ENCODE peak calls at places on chromosomes 13 and 19, in seven cellular contexts. I, M, E, G, P, B and Q are unnamed samples.

GRCh38 chr13:81795710-81796109 is 1454.8 kb upstream of the SPRY2 start:
- DNase-seq in P (no peak), G (no peak), E (no peak), B (no peak), M (no peak), I (no peak), Q (no peak)

GRCh38 chr19:56333506-56333905 is 18.9 kb upstream of the ZSCAN5A start:
- DNase-seq in I (no peak), E (peak), M (no peak), P (no peak), G (peak), B (peak), Q (no peak)

GRCh38 chr19:19535311-19536191 is 2.5 kb upstream of the CILP2 start:
- DNase-seq in B (no peak), I (no peak), P (no peak), E (no peak), M (no peak), G (no peak), Q (no peak)

GRCh38 chr19:55131421-55131820 is 14.0 kb upstream of the PPP1R12C start:
- DNase-seq in I (no peak), P (no peak), G (no peak), B (no peak), M (no peak), E (no peak), Q (no peak)

GRCh38 chr19:2332341-2333026 is 4.0 kb downstream of the SPPL2B start:
- DNase-seq in I (peak), M (peak), G (no peak), B (no peak), E (no peak), P (no peak), Q (peak)

GRCh38 chr13:100129605-100130004 is 40.7 kb downstream of the PCCA start:
- DNase-seq in P (no peak), I (no peak), E (no peak), M (peak), G (no peak), B (no peak), Q (no peak)

GRCh38 chr19:5131031-5131865 is 162.3 kb downstream of the KDM4B start:
- DNase-seq in I (peak), E (no peak), B (no peak), P (no peak), G (no peak), M (peak), Q (peak)

GRCh38 chr19:40231057-40231456 is 4.6 kb upstream of the CCNP start:
- DNase-seq in B (no peak), E (no peak), I (no peak), P (no peak), M (no peak), G (no peak), Q (no peak)

GRCh38 chr19:5386841-5387240 is 46.2 kb upstream of the PTPRS start:
- DNase-seq in I (no peak), G (no peak), P (no peak), E (no peak), B (no peak), M (no peak), Q (no peak)

GRCh38 chr19:56153507-56153906 is 12.4 kb downstream of the ZNF444 start:
- DNase-seq in B (no peak), P (no peak), G (no peak), M (no peak), I (no peak), E (no peak), Q (no peak)

GRCh38 chr13:46101488-46102289 is 3.1 kb downstream of the CPB2 start:
- DNase-seq in B (no peak), G (no peak), M (no peak), P (no peak), E (no peak), I (no peak), Q (no peak)

GRCh38 chr19:16660763-16661479 is at the start of gene TMEM38A:
- DNase-seq in E (peak), I (peak), B (no peak), G (peak), P (no peak), M (no peak), Q (peak)

GRCh38 chr19:47253467-47253881 is 2.9 kb upstream of the CCDC9 start:
- DNase-seq in M (no peak), G (no peak), B (peak), P (no peak), I (no peak), E (no peak), Q (no peak)

GRCh38 chr19:50167314-50167721 is 4.2 kb upstream of the IZUMO2 start:
- DNase-seq in G (no peak), P (no peak), M (no peak), B (peak), E (no peak), I (no peak), Q (no peak)

GRCh38 chr19:16587031-16588023 is 15.1 kb upstream of the SLC35E1 start:
- DNase-seq in P (no peak), G (no peak), E (no peak), M (peak), I (no peak), B (no peak), Q (no peak)

GRCh38 chr19:55118401-55118991 is 1.1 kb upstream of the PPP1R12C start:
- DNase-seq in I (no peak), M (no peak), P (peak), B (no peak), E (no peak), G (peak), Q (no peak)

GRCh38 chr19:58330458-58330857 is 3.7 kb downstream of the ZSCAN22 start:
- DNase-seq in G (peak), E (no peak), B (no peak), P (no peak), I (no peak), M (no peak), Q (no peak)

GRCh38 chr13:59687028-59687427 is 476.7 kb downstream of the DIAPH3 start:
- DNase-seq in E (peak), P (no peak), B (no peak), G (no peak), M (no peak), I (no peak), Q (no peak)

GRCh38 chr19:10352764-10353671 is 13.6 kb upstream of the ICAM3 start:
- DNase-seq in I (peak), M (no peak), P (peak), G (peak), E (no peak), B (no peak), Q (no peak)

GRCh38 chr19:19679176-19680073 is 10.8 kb downstream of the ZNF101 start:
- DNase-seq in P (no peak), I (no peak), M (no peak), B (no peak), G (no peak), E (no peak), Q (no peak)

GRCh38 chr13:111343186-111343805 is 22.9 kb downstream of the TEX29 start:
- DNase-seq in G (no peak), M (no peak), E (no peak), B (no peak), P (no peak), I (no peak), Q (no peak)

GRCh38 chr19:19540707-19541515 is 2.8 kb downstream of the CILP2 start:
- DNase-seq in B (no peak), G (peak), I (peak), M (no peak), E (peak), P (peak), Q (peak)

GRCh38 chr13:49869514-49869913 is 66.6 kb downstream of the SPRYD7 start:
- DNase-seq in E (peak), G (peak), M (no peak), P (peak), B (peak), I (no peak), Q (no peak)

DNA sequence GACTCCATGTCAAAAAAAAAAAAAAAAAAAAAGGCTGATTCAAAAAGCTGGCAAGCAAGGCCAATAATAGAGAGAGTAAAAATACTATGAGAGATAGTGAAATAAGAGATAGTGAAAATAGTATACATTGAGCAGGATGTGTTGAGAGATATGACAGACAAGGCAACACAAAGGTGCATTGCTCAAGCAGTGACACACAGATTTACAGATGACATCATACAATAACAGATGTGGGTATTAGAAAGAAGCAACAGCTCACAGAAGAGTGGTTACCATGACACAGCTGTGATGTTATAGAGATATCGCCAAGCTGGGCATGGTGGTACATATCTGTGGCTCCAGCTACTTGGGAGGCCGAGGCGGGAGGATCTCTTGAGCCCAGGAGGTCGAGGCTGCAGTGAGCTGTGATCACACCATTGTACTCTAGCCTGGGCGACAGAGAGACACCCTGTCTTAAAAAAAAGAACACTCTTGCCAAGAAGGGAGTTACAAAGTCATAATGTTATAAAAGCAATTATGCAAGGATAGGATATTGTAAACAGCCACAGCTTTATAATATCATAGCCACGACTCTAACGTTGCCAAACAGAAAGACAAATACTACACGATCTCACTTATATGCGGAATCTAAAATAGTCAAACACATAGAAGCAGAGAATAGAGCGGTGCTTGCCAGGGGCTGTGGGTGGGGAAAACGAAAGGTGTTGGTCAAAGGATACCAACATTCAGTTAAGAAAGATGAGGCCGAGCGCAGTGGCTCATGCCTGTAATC is 10.3 kb downstream of the TNFSF9 start:
- DNase-seq in G (no peak), M (no peak), I (no peak), B (no peak), P (no peak), E (no peak), Q (no peak)
- TF ChIP-seq TAF1 in G (no peak), M (no peak), I (no peak), B (no peak), P (no peak), E (no peak), Q (no peak)

GRCh38 chr13:112887151-112887550 is 81.9 kb upstream of the MCF2L start:
- DNase-seq in P (no peak), M (no peak), G (no peak), B (no peak), E (no peak), I (no peak), Q (no peak)

GRCh38 chr13:112883241-112883945 is 85.6 kb upstream of the MCF2L start:
- DNase-seq in I (no peak), M (no peak), E (no peak), G (no peak), B (no peak), P (no peak), Q (no peak)

GRCh38 chr13:112885242-112885781 is 83.7 kb upstream of the MCF2L start:
- DNase-seq in M (no peak), B (no peak), E (no peak), I (no peak), P (no peak), G (no peak), Q (no peak)

GRCh38 chr13:112887557-112887991 is 81.4 kb upstream of the MCF2L start:
- DNase-seq in I (no peak), G (no peak), M (no peak), E (no peak), P (no peak), B (no peak), Q (no peak)

DNA sequence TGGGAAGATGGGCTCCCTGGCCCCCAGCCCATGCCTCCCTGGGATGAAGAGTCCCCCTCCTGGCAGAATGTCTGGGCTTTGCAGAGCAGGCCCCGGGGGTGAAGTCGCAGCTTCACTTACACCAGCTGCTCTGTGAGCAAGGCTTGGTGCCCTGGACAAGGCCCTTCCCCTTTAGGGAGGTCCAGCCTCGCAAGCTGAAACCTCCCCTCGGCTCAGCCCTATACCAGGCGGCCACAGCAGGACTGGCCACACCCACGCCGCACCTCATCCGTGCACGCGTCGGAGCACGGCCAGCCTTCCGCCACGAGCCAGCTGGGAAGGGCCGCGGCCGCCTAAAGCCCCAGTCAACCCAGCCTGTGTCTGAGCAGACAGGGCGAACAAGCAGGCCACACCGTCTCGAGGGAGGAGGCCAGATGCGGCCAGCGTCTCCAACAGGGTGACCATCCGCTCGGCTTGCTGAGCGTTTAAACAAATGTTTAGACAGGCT is 83.2 kb upstream of the MCF2L start:
- DNase-seq in I (no peak), B (peak), G (peak), E (peak), M (no peak), P (peak), Q (no peak)
- TF ChIP-seq TAF1 in I (no peak), B (peak), G (no peak), E (no peak), M (no peak), P (peak), Q (no peak)

GRCh38 chr13:34412817-34413365 is 529.2 kb upstream of the NBEA start:
- DNase-seq in E (no peak), I (no peak), G (no peak), B (no peak), M (no peak), P (no peak), Q (no peak)
- TF ChIP-seq TAF1 in E (no peak), I (no peak), G (no peak), B (no peak), M (no peak), P (no peak), Q (no peak)

GRCh38 chr19:29478578-29479565 is 46.9 kb upstream of the VSTM2B start:
- DNase-seq in B (peak), G (peak), E (peak), M (no peak), P (peak), I (no peak), Q (no peak)
- TF ChIP-seq TAF1 in B (no peak), G (no peak), E (no peak), M (no peak), P (no peak), I (no peak), Q (no peak)

GRCh38 chr19:17765069-17765618 is 13.9 kb downstream of the FCHO1 start:
- DNase-seq in P (no peak), M (no peak), B (peak), G (no peak), E (no peak), I (no peak), Q (no peak)
- TF ChIP-seq TAF1 in P (no peak), M (no peak), B (no peak), G (no peak), E (no peak), I (no peak), Q (no peak)